ENCODE peak calls at places on chromosomes 7 and 10, in eight cellular contexts. M, T, Q, P, F, E, N and C are unnamed samples.

GRCh38 chr10:97898429-97898828 is 48.8 kb downstream of the GOLGA7B start:
- DNase-seq in M (no peak), T (no peak), Q (no peak), P (peak), F (peak), E (no peak), N (no peak), C (no peak)

GRCh38 chr10:49023752-49024151 is 84.1 kb upstream of the LRRC18 start:
- DNase-seq in M (no peak), T (no peak), Q (no peak), P (no peak), F (no peak), E (no peak), N (no peak), C (no peak)

GRCh38 chr7:149467321-149467859 is 6.5 kb upstream of the ZNF777 start:
- DNase-seq in M (no peak), T (no peak), Q (no peak), P (no peak), F (no peak), E (no peak), N (no peak), C (no peak)

GRCh38 chr7:105387621-105388372 is 924 bp downstream of the SRPK2 start:
- DNase-seq in M (peak), T (no peak), Q (no peak), P (peak), F (peak), E (peak), N (no peak), C (no peak)

GRCh38 chr7:111678281-111678680 is 116.0 kb upstream of the IMMP2L start:
- DNase-seq in M (no peak), T (no peak), Q (no peak), P (no peak), F (no peak), E (no peak), N (no peak), C (no peak)

GRCh38 chr10:86083206-86083605 is 283.4 kb downstream of the GRID1 start:
- DNase-seq in M (no peak), T (no peak), Q (no peak), P (no peak), F (no peak), E (no peak), N (no peak), C (no peak)

GRCh38 chr7:76358478-76359110 is at the start of gene YWHAG:
- DNase-seq in M (peak), T (peak), Q (no peak), P (peak), F (peak), E (peak), N (no peak), C (no peak)

GRCh38 chr7:17371656-17372524 is 73.4 kb downstream of the AHR start:
- DNase-seq in M (no peak), T (peak), Q (no peak), P (peak), F (no peak), E (peak), N (no peak), C (no peak)

GRCh38 chr7:73418113-73418703 is 15.4 kb upstream of the FZD9 start:
- DNase-seq in M (peak), T (no peak), Q (no peak), P (no peak), F (no peak), E (no peak), N (no peak), C (no peak)

GRCh38 chr7:100221767-100222444 is 2.2 kb downstream of the PVRIG start:
- DNase-seq in M (no peak), T (no peak), Q (no peak), P (no peak), F (no peak), E (no peak), N (no peak), C (no peak)

GRCh38 chr7:131424219-131424822 is 96.6 kb downstream of the MKLN1 start:
- DNase-seq in M (peak), T (peak), Q (peak), P (peak), F (peak), E (peak), N (no peak), C (peak)

GRCh38 chr7:21293771-21294170 is 134.1 kb upstream of the SP4 start:
- DNase-seq in M (no peak), T (no peak), Q (no peak), P (no peak), F (no peak), E (no peak), N (no peak), C (no peak)

GRCh38 chr7:105277341-105277740 is 111.4 kb downstream of the SRPK2 start:
- DNase-seq in M (no peak), T (no peak), Q (no peak), P (no peak), F (no peak), E (no peak), N (no peak), C (no peak)

GRCh38 chr7:141737118-141737835 is 881 bp upstream of the SSBP1 start:
- DNase-seq in M (no peak), T (no peak), Q (no peak), P (peak), F (peak), E (peak), N (no peak), C (no peak)

GRCh38 chr7:47484923-47485639 is 96.8 kb downstream of the TNS3 start:
- DNase-seq in M (no peak), T (no peak), Q (no peak), P (no peak), F (no peak), E (no peak), N (no peak), C (no peak)

DNA sequence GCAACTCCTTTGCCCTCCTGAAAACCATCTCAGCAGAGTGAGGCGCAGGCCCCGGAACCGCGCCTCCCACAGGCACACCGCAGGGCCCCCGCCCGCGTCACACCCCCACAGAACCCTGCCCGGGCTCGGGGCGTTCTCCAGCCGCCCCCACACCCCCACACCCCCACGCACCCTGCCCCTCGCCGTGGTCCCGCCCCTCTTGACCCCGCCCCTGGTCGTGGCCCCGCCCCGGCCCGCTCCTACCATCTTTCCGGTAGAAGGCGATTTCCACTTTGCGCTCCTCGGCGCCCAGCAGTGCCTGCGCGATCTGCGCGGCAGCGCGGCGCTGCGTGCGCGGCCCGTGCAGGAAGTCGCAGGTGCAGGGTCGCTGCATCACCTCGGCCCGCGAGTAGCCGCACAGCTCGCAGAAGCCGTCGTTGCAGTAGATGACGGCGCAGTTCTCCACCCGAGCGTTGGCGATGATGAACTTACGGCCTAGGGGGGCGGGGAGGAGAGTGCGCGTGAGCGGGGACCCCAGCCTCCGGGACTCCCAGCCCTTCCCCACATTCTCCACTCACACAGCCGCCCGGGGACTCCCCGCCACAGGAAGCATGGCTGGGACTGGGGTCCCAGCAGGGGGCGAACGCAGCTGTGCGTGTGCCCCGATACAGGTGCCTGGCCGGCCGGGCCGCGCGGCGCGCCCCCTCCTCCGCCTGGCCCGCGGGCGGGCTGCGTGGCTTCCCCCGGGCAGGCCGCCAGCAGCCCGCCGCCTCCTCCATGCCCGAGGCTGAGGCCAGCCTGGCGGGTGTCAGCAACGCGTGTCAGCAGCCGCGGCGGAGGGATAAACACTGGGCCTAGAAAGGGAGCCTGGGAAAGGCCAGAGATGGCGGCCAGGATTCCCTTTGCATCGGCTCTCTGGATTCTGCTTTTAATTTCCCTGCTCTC is 3.4 kb downstream of the KCNH2 start:
- DNase-seq in M (peak), T (peak), Q (no peak), P (peak), F (peak), E (no peak), N (no peak), C (no peak)
- TF ChIP-seq EZH2 in M (no peak), T (no peak), Q (no peak), P (no peak), F (no peak), E (no peak), N (peak), C (no peak)

DNA sequence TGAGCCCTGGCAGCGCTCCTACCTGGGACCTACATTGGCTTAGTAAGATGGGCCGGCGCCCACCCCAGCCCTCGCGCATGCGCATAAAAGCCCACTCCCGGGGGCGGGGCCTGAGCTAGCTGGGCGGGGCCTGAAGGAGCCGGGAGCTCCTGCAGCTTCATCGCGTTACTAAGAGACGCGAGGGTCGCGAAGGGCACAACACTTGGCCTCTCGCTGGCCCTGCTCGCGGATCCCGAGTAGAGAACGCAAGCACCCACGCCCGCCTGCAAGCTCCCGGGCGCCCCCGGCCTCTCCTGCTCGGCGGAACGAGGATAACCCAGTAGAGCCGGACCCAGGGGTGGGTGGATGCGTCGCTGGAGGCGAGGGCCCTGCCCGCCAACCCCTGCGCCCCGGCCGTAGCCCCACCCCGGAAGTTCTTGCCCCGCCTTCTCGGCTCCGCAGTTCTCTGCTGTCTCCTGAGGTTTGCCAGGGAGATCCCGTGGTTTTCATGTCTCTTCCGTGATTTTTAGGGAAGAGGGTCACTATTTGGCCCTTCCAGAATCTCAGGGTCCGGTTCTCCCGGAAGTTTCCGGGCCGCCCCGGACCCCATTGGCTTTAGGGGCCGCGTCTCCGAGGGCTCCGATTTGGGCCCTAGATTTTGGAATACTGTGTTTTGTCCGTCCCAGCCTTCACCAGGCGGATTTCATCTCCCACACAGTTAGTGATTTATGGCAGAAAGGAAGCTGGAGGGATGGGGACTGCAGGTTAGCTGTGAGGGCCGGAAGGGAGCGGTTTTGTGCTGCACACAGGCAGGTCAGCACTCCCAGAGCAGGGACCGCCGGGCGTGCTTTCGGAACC is at the start of gene MEIG1:
- DNase-seq in M (peak), T (peak), Q (peak), P (peak), F (peak), E (peak), N (no peak), C (no peak)
- TF ChIP-seq POLR2AphosphoS5 in M (peak), T (peak), Q (no peak), P (peak), F (peak), E (peak), N (no peak), C (no peak)

GRCh38 chr7:140230862-140231778 is 54.3 kb upstream of the KDM7A start:
- DNase-seq in M (peak), T (peak), Q (no peak), P (peak), F (peak), E (peak), N (peak), C (no peak)

GRCh38 chr7:140230517-140230861 is 53.7 kb upstream of the KDM7A start:
- DNase-seq in M (no peak), T (no peak), Q (no peak), P (no peak), F (no peak), E (peak), N (no peak), C (no peak)

GRCh38 chr7:140235114-140235513 is 58.3 kb upstream of the KDM7A start:
- DNase-seq in M (no peak), T (no peak), Q (no peak), P (no peak), F (peak), E (no peak), N (no peak), C (no peak)

GRCh38 chr7:140231779-140232491 is 55.2 kb upstream of the KDM7A start:
- DNase-seq in M (no peak), T (no peak), Q (no peak), P (no peak), F (no peak), E (no peak), N (no peak), C (no peak)

DNA sequence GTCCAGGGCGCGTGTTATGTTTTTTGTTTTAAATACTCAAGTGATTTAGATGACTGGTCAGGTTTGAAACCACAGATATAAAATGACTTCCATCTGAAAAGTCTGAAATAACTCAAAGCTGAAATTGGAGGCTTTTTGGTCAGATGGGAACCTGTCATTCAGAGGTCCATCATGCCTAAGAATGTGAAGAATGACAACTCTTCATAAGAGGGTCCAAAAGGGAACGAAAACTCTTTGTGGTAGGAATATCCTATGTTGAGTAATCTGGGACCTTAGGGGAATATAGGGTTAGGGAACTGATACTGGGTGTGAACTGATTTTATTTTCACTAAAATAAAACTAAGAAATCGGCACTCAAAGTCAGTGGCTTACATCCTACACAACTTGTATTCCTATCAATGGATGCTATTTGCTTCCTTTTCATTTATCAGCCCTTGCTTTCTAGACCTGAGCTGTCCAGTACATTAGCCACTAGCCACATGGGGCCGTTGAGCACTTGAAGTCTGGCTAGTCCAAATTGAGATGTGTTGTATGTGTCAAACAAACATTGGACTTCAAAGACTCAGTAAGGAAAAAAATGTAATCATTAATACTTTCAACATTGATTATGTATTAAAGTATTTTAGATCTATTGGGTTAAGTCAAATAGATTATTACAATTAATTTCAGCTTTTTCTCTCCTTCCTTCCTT is 56.3 kb upstream of the KDM7A start:
- DNase-seq in M (no peak), T (no peak), Q (peak), P (no peak), F (no peak), E (peak), N (no peak), C (no peak)
- TF ChIP-seq EZH2 in M (no peak), T (no peak), Q (no peak), P (no peak), F (no peak), E (no peak), N (no peak), C (no peak)

GRCh38 chr10:34697366-34698247 is 117.5 kb downstream of the PARD3 start:
- DNase-seq in M (no peak), T (no peak), Q (no peak), P (no peak), F (no peak), E (no peak), N (no peak), C (no peak)

GRCh38 chr10:34698248-34698831 is 116.8 kb downstream of the PARD3 start:
- DNase-seq in M (no peak), T (no peak), Q (no peak), P (no peak), F (no peak), E (no peak), N (no peak), C (no peak)

GRCh38 chr10:34701194-34701593 is 113.9 kb downstream of the PARD3 start:
- DNase-seq in M (no peak), T (no peak), Q (no peak), P (no peak), F (no peak), E (no peak), N (no peak), C (no peak)

GRCh38 chr10:34699904-34700303 is 115.2 kb downstream of the PARD3 start:
- DNase-seq in M (no peak), T (no peak), Q (no peak), P (no peak), F (no peak), E (no peak), N (no peak), C (no peak)

GRCh38 chr10:34698979-34699378 is 116.1 kb downstream of the PARD3 start:
- DNase-seq in M (no peak), T (peak), Q (no peak), P (peak), F (no peak), E (no peak), N (no peak), C (no peak)
- TF ChIP-seq POLR2AphosphoS5 in M (no peak), T (no peak), Q (no peak), P (peak), F (no peak), E (no peak), N (no peak), C (no peak)

GRCh38 chr7:24284699-24285506 is 913 bp downstream of the NPY start:
- DNase-seq in M (peak), T (no peak), Q (no peak), P (no peak), F (no peak), E (no peak), N (no peak), C (no peak)
- TF ChIP-seq EZH2 in M (no peak), T (no peak), Q (no peak), P (peak), F (no peak), E (no peak), N (peak), C (no peak)

GRCh38 chr7:36032362-36032818 is 120.7 kb upstream of the EEPD1 start:
- DNase-seq in M (no peak), T (no peak), Q (no peak), P (no peak), F (no peak), E (no peak), N (no peak), C (no peak)
- TF ChIP-seq POLR2AphosphoS5 in M (no peak), T (no peak), Q (no peak), P (no peak), F (no peak), E (no peak), N (no peak), C (no peak)

GRCh38 chr10:123150986-123151738 is 3.0 kb upstream of the BUB3 start:
- DNase-seq in M (peak), T (no peak), Q (no peak), P (peak), F (no peak), E (no peak), N (no peak), C (no peak)
- TF ChIP-seq EZH2 in M (no peak), T (no peak), Q (no peak), P (peak), F (no peak), E (peak), N (peak), C (no peak)